ENCODE peak calls at places on chromosomes 16 and 17, in ten cellular contexts. One of them, this sample, is unnamed.

GRCh38 chr16:56862776-56863175 is 2.2 kb upstream of the SLC12A3 start:
- DNase-seq in A549: no peak
- DNase-seq in 8988T: no peak
- DNase-seq in H54: no peak
- DNase-seq in stimulated activated CD4-positive, alpha-beta T cell treated with anti-CD3 and anti-CD28 coated beads, Interleukin-1b, Interleukin-23, amount 100 ng/mL, for 48 hours: no peak
- DNase-seq in SW480: no peak
- DNase-seq in epithelial cell of esophagus: no peak
- DNase-seq in GM19239: no peak
- DNase-seq in BJ: no peak
- DNase-seq in islet precursor cell: no peak
- DNase-seq in this sample: no peak

GRCh38 chr16:31181102-31181830 is 1.3 kb downstream of the FUS start:
- DNase-seq in A549: no peak
- DNase-seq in 8988T: no peak
- DNase-seq in H54: no peak
- DNase-seq in stimulated activated CD4-positive, alpha-beta T cell treated with anti-CD3 and anti-CD28 coated beads, Interleukin-1b, Interleukin-23, amount 100 ng/mL, for 48 hours: peak
- DNase-seq in SW480: peak
- DNase-seq in epithelial cell of esophagus: peak
- DNase-seq in GM19239: no peak
- DNase-seq in BJ: no peak
- DNase-seq in islet precursor cell: no peak
- DNase-seq in this sample: peak

GRCh38 chr17:69236464-69236863 is 7.8 kb upstream of the ABCA10 start:
- DNase-seq in A549: no peak
- DNase-seq in 8988T: no peak
- DNase-seq in H54: no peak
- DNase-seq in stimulated activated CD4-positive, alpha-beta T cell treated with anti-CD3 and anti-CD28 coated beads, Interleukin-1b, Interleukin-23, amount 100 ng/mL, for 48 hours: no peak
- DNase-seq in SW480: no peak
- DNase-seq in epithelial cell of esophagus: no peak
- DNase-seq in GM19239: no peak
- DNase-seq in BJ: no peak
- DNase-seq in islet precursor cell: no peak
- DNase-seq in this sample: no peak

GRCh38 chr17:48427598-48427997 is 2.4 kb downstream of the SKAP1 start:
- DNase-seq in A549: no peak
- DNase-seq in 8988T: no peak
- DNase-seq in H54: no peak
- DNase-seq in stimulated activated CD4-positive, alpha-beta T cell treated with anti-CD3 and anti-CD28 coated beads, Interleukin-1b, Interleukin-23, amount 100 ng/mL, for 48 hours: peak
- DNase-seq in SW480: peak
- DNase-seq in epithelial cell of esophagus: no peak
- DNase-seq in GM19239: peak
- DNase-seq in BJ: no peak
- DNase-seq in islet precursor cell: no peak
- DNase-seq in this sample: peak

GRCh38 chr17:4986951-4987766 is at the start of gene CAMTA2:
- DNase-seq in A549: peak
- DNase-seq in 8988T: peak
- DNase-seq in H54: peak
- DNase-seq in stimulated activated CD4-positive, alpha-beta T cell treated with anti-CD3 and anti-CD28 coated beads, Interleukin-1b, Interleukin-23, amount 100 ng/mL, for 48 hours: peak
- DNase-seq in SW480: peak
- DNase-seq in epithelial cell of esophagus: peak
- DNase-seq in GM19239: peak
- DNase-seq in BJ: no peak
- DNase-seq in islet precursor cell: peak
- DNase-seq in this sample: peak

GRCh38 chr17:15364615-15365014 is 23.2 kb upstream of the TEKT3 start:
- DNase-seq in A549: no peak
- DNase-seq in 8988T: no peak
- DNase-seq in H54: no peak
- DNase-seq in stimulated activated CD4-positive, alpha-beta T cell treated with anti-CD3 and anti-CD28 coated beads, Interleukin-1b, Interleukin-23, amount 100 ng/mL, for 48 hours: no peak
- DNase-seq in SW480: no peak
- DNase-seq in epithelial cell of esophagus: peak
- DNase-seq in GM19239: no peak
- DNase-seq in BJ: no peak
- DNase-seq in islet precursor cell: no peak
- DNase-seq in this sample: no peak

GRCh38 chr16:11057696-11058345 is 113.5 kb downstream of the CLEC16A start:
- DNase-seq in A549: no peak
- DNase-seq in 8988T: no peak
- DNase-seq in H54: no peak
- DNase-seq in stimulated activated CD4-positive, alpha-beta T cell treated with anti-CD3 and anti-CD28 coated beads, Interleukin-1b, Interleukin-23, amount 100 ng/mL, for 48 hours: no peak
- DNase-seq in SW480: no peak
- DNase-seq in epithelial cell of esophagus: no peak
- DNase-seq in GM19239: no peak
- DNase-seq in BJ: no peak
- DNase-seq in islet precursor cell: no peak
- DNase-seq in this sample: no peak

GRCh38 chr16:787978-788398 is at the start of gene RPUSD1:
- DNase-seq in A549: no peak
- DNase-seq in 8988T: no peak
- DNase-seq in H54: no peak
- DNase-seq in stimulated activated CD4-positive, alpha-beta T cell treated with anti-CD3 and anti-CD28 coated beads, Interleukin-1b, Interleukin-23, amount 100 ng/mL, for 48 hours: no peak
- DNase-seq in SW480: no peak
- DNase-seq in epithelial cell of esophagus: no peak
- DNase-seq in GM19239: no peak
- DNase-seq in BJ: no peak
- DNase-seq in islet precursor cell: no peak
- DNase-seq in this sample: no peak